ENCODE peak calls at places on chromosomes 3 and 15, in six cellular contexts. One of them, this sample, is unnamed.

GRCh38 chr3:128723477-128723876 is 2.5 kb upstream of the RAB7A start:
- DNase-seq in cardiac muscle cell: no peak
- DNase-seq in tibial nerve: no peak
- DNase-seq in aorta: no peak
- DNase-seq in ovary: no peak
- DNase-seq in A549: no peak
- DNase-seq in this sample: no peak

GRCh38 chr15:99932676-99933402 is 199.6 kb upstream of the LYSMD4 start:
- DNase-seq in cardiac muscle cell: no peak
- DNase-seq in tibial nerve: no peak
- DNase-seq in aorta: no peak
- DNase-seq in ovary: no peak
- DNase-seq in A549: no peak
- DNase-seq in this sample: no peak

GRCh38 chr15:59995568-59996349 is 8.4 kb upstream of the FOXB1 start:
- DNase-seq in cardiac muscle cell: no peak
- DNase-seq in tibial nerve: no peak
- DNase-seq in aorta: no peak
- DNase-seq in ovary: no peak
- DNase-seq in A549: no peak
- DNase-seq in this sample: no peak

GRCh38 chr15:89018235-89018634 is 70.0 kb upstream of the ABHD2 start:
- DNase-seq in cardiac muscle cell: peak; percentile 34
- DNase-seq in tibial nerve: peak; percentile 54
- DNase-seq in aorta: peak; percentile 89
- DNase-seq in ovary: peak; percentile 66
- DNase-seq in A549: no peak
- DNase-seq in this sample: no peak

GRCh38 chr3:63279000-63279366 is 875 bp downstream of the SYNPR start:
- DNase-seq in cardiac muscle cell: peak; percentile 60
- DNase-seq in tibial nerve: no peak
- DNase-seq in aorta: no peak
- DNase-seq in ovary: no peak
- DNase-seq in A549: no peak
- DNase-seq in this sample: no peak

GRCh38 chr15:89772933-89773583 is 3.1 kb upstream of the MESP2 start:
- DNase-seq in cardiac muscle cell: no peak
- DNase-seq in tibial nerve: no peak
- DNase-seq in aorta: no peak
- DNase-seq in ovary: no peak
- DNase-seq in A549: peak; percentile 63
- DNase-seq in this sample: no peak

GRCh38 chr3:105614288-105615030 is 247.8 kb downstream of the ALCAM start:
- DNase-seq in cardiac muscle cell: peak; percentile 35
- DNase-seq in tibial nerve: no peak
- DNase-seq in aorta: no peak
- DNase-seq in ovary: no peak
- DNase-seq in A549: no peak
- DNase-seq in this sample: no peak

GRCh38 chr3:117958027-117958426 is 1076.6 kb downstream of the IGSF11 start:
- DNase-seq in cardiac muscle cell: no peak
- DNase-seq in tibial nerve: no peak
- DNase-seq in aorta: no peak
- DNase-seq in ovary: no peak
- DNase-seq in A549: no peak
- DNase-seq in this sample: no peak

GRCh38 chr3:187621881-187622280 is 48.3 kb downstream of the SST start:
- DNase-seq in cardiac muscle cell: no peak
- DNase-seq in tibial nerve: no peak
- DNase-seq in aorta: no peak
- DNase-seq in ovary: no peak
- DNase-seq in A549: no peak
- DNase-seq in this sample: no peak

GRCh38 chr3:187624588-187624987 is 45.6 kb downstream of the SST start:
- DNase-seq in cardiac muscle cell: peak; percentile 29
- DNase-seq in tibial nerve: no peak
- DNase-seq in aorta: no peak
- DNase-seq in ovary: no peak
- DNase-seq in A549: no peak
- DNase-seq in this sample: no peak

GRCh38 chr3:187619461-187619860 is 50.7 kb downstream of the SST start:
- DNase-seq in cardiac muscle cell: no peak
- DNase-seq in tibial nerve: no peak
- DNase-seq in aorta: no peak
- DNase-seq in ovary: no peak
- DNase-seq in A549: no peak
- DNase-seq in this sample: no peak

GRCh38 chr3:187626581-187626980 is 43.6 kb downstream of the SST start:
- DNase-seq in cardiac muscle cell: no peak
- DNase-seq in tibial nerve: no peak
- DNase-seq in aorta: no peak
- DNase-seq in ovary: no peak
- DNase-seq in A549: no peak
- DNase-seq in this sample: no peak

DNA sequence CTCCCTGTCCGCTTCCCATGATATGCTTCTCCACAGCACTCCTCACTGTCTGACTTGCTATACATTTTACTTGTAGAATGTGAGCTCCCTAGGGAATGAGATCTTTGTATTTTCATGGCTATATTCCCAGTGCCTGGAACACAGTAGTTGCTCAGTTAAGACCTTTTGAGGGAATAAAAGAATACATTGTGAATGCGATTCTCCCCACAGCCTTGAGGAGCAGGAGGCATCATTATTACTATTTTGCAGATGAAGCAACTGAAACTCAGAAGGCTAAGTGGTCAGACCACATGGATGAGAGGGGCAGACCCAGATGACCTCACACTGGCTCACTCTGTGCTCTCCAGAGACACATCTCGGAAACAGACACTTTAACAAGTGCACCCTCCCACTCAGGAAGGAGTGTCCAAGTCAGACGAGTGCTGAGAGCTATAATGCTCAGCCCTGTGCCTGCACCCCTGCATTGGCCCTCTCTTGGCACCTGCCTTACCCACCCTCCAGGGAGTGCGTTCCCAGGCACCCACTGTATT is 46.8 kb downstream of the SST start:
- DNase-seq in cardiac muscle cell: no peak
- DNase-seq in tibial nerve: no peak
- DNase-seq in aorta: no peak
- DNase-seq in ovary: no peak
- DNase-seq in A549: no peak
- DNase-seq in this sample: no peak
- H3K27ac ChIP-seq in cardiac muscle cell: no peak overlapping the region
- H3K27ac ChIP-seq in tibial nerve: no peak overlapping the region
- H3K27ac ChIP-seq in aorta: no peak overlapping the region
- H3K27ac ChIP-seq in ovary: no peak overlapping the region
- H3K27ac ChIP-seq in A549: no peak overlapping the region
- H3K27ac ChIP-seq in this sample: no peak overlapping the region

DNA sequence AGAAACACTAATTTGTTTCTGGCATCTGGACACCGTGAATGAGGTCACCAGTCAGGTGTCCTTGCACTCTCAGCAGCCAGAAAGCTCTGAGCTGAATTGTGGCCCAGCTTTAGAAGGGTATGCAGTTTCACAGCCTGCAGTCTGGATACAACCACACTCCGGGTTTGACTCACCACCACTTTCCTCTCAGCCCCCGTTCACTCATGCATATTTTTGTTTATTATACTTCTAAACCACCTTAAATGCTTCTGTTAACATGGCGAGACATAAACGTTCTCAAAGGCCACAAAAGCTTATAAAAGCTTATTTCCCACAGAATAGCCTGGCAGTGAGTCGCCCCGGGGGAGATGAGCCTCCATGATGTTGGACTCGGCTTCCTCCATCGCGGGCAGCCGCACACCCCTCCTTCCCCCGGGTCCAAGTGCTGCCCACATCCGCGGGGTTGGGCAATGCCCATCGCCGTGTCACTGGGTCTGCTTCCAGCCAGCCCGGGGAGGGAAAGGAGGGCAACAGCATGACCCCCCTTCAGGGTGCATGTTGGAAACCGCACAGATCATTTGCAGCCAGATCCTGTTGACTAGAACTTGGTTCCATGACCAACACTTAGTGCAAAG is 16.9 kb upstream of the SLC41A3 start:
- DNase-seq in cardiac muscle cell: no peak
- DNase-seq in tibial nerve: no peak
- DNase-seq in aorta: peak; percentile 77
- DNase-seq in ovary: no peak
- DNase-seq in A549: no peak
- DNase-seq in this sample: no peak
- H3K4me3 ChIP-seq in cardiac muscle cell: no peak overlapping the region
- H3K4me3 ChIP-seq in tibial nerve: no peak overlapping the region
- H3K4me3 ChIP-seq in aorta: no peak overlapping the region
- H3K4me3 ChIP-seq in ovary: no peak overlapping the region
- H3K4me3 ChIP-seq in A549: no peak overlapping the region
- H3K4me3 ChIP-seq in this sample: no peak overlapping the region

DNA sequence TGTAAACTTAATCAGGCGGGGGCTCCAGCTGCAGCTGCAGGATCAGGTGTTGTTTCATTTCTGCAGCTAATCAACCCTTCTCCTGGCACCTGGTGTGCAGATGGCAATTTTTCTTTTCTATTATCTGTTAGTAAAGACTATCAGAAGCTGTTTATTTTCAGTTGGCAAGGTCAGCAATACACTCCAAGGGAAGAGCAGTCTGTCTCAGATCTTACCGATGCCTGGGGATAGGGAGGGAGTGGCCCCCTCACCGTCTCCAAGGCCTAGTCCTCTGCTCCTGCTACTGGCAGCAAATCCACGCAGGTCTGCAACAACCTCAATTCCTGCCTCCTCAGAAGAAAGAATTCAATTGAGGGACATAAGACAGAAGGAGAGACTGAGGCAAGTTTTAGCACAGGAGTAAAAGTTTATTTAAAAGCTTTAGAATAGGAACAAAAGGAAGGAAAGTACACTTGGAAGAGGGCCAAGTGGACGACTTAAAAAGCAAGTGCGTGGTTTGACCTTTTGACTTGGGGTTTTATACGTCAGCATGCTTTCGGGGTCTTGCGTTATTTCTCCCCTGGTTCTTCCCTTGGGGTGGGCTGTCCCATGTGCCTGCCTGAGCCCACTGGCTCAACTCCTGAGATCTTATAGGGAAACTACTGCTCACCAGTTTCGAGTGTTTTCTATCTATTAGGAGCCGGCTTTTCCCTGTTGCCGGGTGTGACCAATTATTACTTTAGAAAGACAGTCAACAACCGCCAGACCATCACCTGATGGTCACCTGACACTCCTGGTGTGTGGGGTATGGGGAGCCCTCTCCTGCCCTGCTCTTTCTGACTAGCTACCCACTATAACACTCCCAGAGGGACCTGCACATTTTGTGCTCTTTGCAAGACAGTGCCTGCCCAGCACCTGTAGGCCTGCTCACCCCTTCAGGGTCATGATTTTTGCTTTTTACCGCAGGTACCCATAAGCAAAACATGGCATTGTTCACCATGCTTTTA is 9.4 kb downstream of the CCRL2 start:
- DNase-seq in cardiac muscle cell: no peak
- DNase-seq in tibial nerve: no peak
- DNase-seq in aorta: no peak
- DNase-seq in ovary: no peak
- DNase-seq in A549: no peak
- DNase-seq in this sample: no peak
- H3K27ac ChIP-seq in cardiac muscle cell: peak overlapping the region; percentile 11
- H3K27ac ChIP-seq in tibial nerve: no peak overlapping the region
- H3K27ac ChIP-seq in aorta: no peak overlapping the region
- H3K27ac ChIP-seq in ovary: no peak overlapping the region
- H3K27ac ChIP-seq in A549: no peak overlapping the region
- H3K27ac ChIP-seq in this sample: no peak overlapping the region

DNA sequence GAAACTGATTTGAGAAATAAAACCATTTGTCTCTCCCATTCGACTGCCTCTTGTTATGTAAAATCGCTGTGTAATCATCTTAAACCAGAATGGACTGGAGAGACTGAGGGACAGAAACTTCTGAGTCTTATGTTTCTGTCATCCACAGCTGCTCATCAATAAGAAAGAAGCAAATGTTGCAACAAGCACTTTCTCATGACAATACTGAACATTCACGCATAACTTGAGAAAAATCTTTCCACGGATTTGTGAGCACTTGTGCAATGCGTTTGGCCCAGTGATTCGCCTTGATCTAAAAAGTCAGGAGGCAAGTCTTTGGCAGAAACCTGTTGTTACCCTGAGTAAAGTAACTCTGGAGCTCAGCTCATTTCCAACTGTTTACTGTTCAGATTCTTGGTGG is 473.7 kb upstream of the RGMA start:
- DNase-seq in cardiac muscle cell: no peak
- DNase-seq in tibial nerve: no peak
- DNase-seq in aorta: no peak
- DNase-seq in ovary: no peak
- DNase-seq in A549: no peak
- DNase-seq in this sample: no peak
- H3K4me3 ChIP-seq in cardiac muscle cell: no peak overlapping the region
- H3K4me3 ChIP-seq in tibial nerve: no peak overlapping the region
- H3K4me3 ChIP-seq in aorta: no peak overlapping the region
- H3K4me3 ChIP-seq in ovary: no peak overlapping the region
- H3K4me3 ChIP-seq in A549: no peak overlapping the region
- H3K4me3 ChIP-seq in this sample: no peak overlapping the region

DNA sequence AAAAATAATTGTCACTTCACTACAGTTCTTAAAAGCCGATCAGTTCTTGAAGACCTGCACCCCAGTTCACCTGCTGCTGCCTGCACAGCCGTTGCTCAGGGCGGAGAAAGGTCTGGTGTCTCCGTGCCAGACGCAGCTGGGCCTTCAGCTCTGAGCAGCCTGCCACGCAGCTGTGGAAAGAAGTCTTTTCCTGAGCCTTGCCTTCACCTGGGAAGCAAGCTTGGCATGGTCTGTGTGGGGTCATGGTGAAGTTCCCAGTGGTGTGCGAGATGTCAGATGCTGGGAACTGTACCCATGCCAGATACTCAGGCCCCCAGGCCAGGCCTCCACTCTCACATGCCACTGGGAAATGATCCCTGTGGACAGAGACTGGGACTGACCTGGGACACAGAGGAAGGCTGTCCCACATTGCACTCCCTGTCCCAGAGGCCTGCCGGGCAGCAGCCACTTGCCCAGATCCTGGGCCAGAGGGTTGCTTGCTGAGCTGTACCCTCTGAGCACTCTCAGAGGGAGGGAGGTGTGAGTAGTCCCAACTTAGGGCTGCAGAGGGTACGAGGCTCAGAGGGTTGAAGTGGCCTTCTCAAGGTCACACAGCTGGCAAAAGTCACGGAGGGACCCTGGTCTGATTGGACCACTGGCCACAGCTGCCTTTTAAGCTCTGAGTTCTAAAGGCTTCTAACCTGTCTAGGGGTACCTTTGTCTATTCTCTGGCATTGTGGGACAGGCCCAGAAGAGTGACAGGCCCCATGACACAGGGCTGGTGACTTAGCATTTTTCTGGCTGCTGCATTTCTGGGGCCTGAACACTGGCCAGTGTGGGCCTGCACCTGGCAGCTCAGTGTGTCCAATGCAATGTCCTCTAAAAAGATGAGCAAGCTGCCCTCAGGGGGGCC is 55.4 kb downstream of the KLF13 start:
- DNase-seq in cardiac muscle cell: no peak
- DNase-seq in tibial nerve: no peak
- DNase-seq in aorta: no peak
- DNase-seq in ovary: no peak
- DNase-seq in A549: no peak
- DNase-seq in this sample: no peak
- H3K27ac ChIP-seq in cardiac muscle cell: no peak overlapping the region
- H3K27ac ChIP-seq in tibial nerve: no peak overlapping the region
- H3K27ac ChIP-seq in aorta: no peak overlapping the region
- H3K27ac ChIP-seq in ovary: no peak overlapping the region
- H3K27ac ChIP-seq in A549: peak overlapping the region; percentile 66
- H3K27ac ChIP-seq in this sample: no peak overlapping the region

GRCh38 chr3:178072391-178072790 is 463.8 kb upstream of the KCNMB2 start:
- DNase-seq in cardiac muscle cell: no peak
- DNase-seq in tibial nerve: no peak
- DNase-seq in aorta: no peak
- DNase-seq in ovary: no peak
- DNase-seq in A549: no peak
- DNase-seq in this sample: no peak
- H3K4me3 ChIP-seq in cardiac muscle cell: no peak overlapping the region
- H3K4me3 ChIP-seq in tibial nerve: no peak overlapping the region
- H3K4me3 ChIP-seq in aorta: no peak overlapping the region
- H3K4me3 ChIP-seq in ovary: no peak overlapping the region
- H3K4me3 ChIP-seq in A549: no peak overlapping the region
- H3K4me3 ChIP-seq in this sample: no peak overlapping the region